ENCODE peak calls at places on chromosomes 3 and 15, in five cellular contexts. One of them, this sample, is unnamed.

GRCh38 chr3:179729981-179730380 is 77.1 kb downstream of the USP13 start:
- DNase-seq in left lobe of liver: no peak
- DNase-seq in uterus: no peak
- DNase-seq in mesenteric fat pad: no peak
- DNase-seq in activated gamma-delta T cell treated with anti-CD3 and anti-CD28 coated beads, Interleukin-2, amount 50 U/mL, for 16 hours: no peak
- DNase-seq in this sample: no peak

GRCh38 chr3:65479967-65480366 is 558.8 kb downstream of the MAGI1 start:
- DNase-seq in left lobe of liver: no peak
- DNase-seq in uterus: no peak
- DNase-seq in mesenteric fat pad: no peak
- DNase-seq in activated gamma-delta T cell treated with anti-CD3 and anti-CD28 coated beads, Interleukin-2, amount 50 U/mL, for 16 hours: no peak
- DNase-seq in this sample: no peak

GRCh38 chr15:25667829-25668228 is 195.3 kb downstream of the ATP10A start:
- DNase-seq in left lobe of liver: no peak
- DNase-seq in uterus: no peak
- DNase-seq in mesenteric fat pad: no peak
- DNase-seq in activated gamma-delta T cell treated with anti-CD3 and anti-CD28 coated beads, Interleukin-2, amount 50 U/mL, for 16 hours: no peak
- DNase-seq in this sample: no peak

GRCh38 chr15:29452881-29453731 is 183.5 kb upstream of the NSMCE3 start:
- DNase-seq in left lobe of liver: no peak
- DNase-seq in uterus: no peak
- DNase-seq in mesenteric fat pad: peak; percentile 51
- DNase-seq in activated gamma-delta T cell treated with anti-CD3 and anti-CD28 coated beads, Interleukin-2, amount 50 U/mL, for 16 hours: no peak
- DNase-seq in this sample: no peak

GRCh38 chr15:39419651-39420050 is 161.2 kb upstream of the THBS1 start:
- DNase-seq in left lobe of liver: no peak
- DNase-seq in uterus: no peak
- DNase-seq in mesenteric fat pad: no peak
- DNase-seq in activated gamma-delta T cell treated with anti-CD3 and anti-CD28 coated beads, Interleukin-2, amount 50 U/mL, for 16 hours: no peak
- DNase-seq in this sample: no peak

GRCh38 chr3:10997196-10997595 is 4.6 kb downstream of the SLC6A1 start:
- DNase-seq in left lobe of liver: no peak
- DNase-seq in uterus: no peak
- DNase-seq in mesenteric fat pad: no peak
- DNase-seq in activated gamma-delta T cell treated with anti-CD3 and anti-CD28 coated beads, Interleukin-2, amount 50 U/mL, for 16 hours: no peak
- DNase-seq in this sample: no peak

GRCh38 chr3:127488141-127488672 is 102.3 kb downstream of the TPRA1 start:
- DNase-seq in left lobe of liver: peak; percentile 24
- DNase-seq in uterus: no peak
- DNase-seq in mesenteric fat pad: no peak
- DNase-seq in activated gamma-delta T cell treated with anti-CD3 and anti-CD28 coated beads, Interleukin-2, amount 50 U/mL, for 16 hours: no peak
- DNase-seq in this sample: peak; percentile 55

GRCh38 chr15:43998607-43999006 is 171.8 kb downstream of the WDR76 start:
- DNase-seq in left lobe of liver: no peak
- DNase-seq in uterus: no peak
- DNase-seq in mesenteric fat pad: no peak
- DNase-seq in activated gamma-delta T cell treated with anti-CD3 and anti-CD28 coated beads, Interleukin-2, amount 50 U/mL, for 16 hours: no peak
- DNase-seq in this sample: no peak

GRCh38 chr3:31077021-31077601 is 182.7 kb upstream of the GADL1 start:
- DNase-seq in left lobe of liver: no peak
- DNase-seq in uterus: peak; percentile 18
- DNase-seq in mesenteric fat pad: no peak
- DNase-seq in activated gamma-delta T cell treated with anti-CD3 and anti-CD28 coated beads, Interleukin-2, amount 50 U/mL, for 16 hours: no peak
- DNase-seq in this sample: no peak

GRCh38 chr3:19934098-19934566 is at the start of gene EFHB:
- DNase-seq in left lobe of liver: no peak
- DNase-seq in uterus: no peak
- DNase-seq in mesenteric fat pad: no peak
- DNase-seq in activated gamma-delta T cell treated with anti-CD3 and anti-CD28 coated beads, Interleukin-2, amount 50 U/mL, for 16 hours: no peak
- DNase-seq in this sample: no peak

GRCh38 chr15:95902606-95903005 is 427.9 kb upstream of the NR2F2 start:
- DNase-seq in left lobe of liver: no peak
- DNase-seq in uterus: no peak
- DNase-seq in mesenteric fat pad: no peak
- DNase-seq in activated gamma-delta T cell treated with anti-CD3 and anti-CD28 coated beads, Interleukin-2, amount 50 U/mL, for 16 hours: no peak
- DNase-seq in this sample: no peak

GRCh38 chr15:46229263-46229662 is 594.4 kb downstream of the SQOR start:
- DNase-seq in left lobe of liver: no peak
- DNase-seq in uterus: no peak
- DNase-seq in mesenteric fat pad: no peak
- DNase-seq in activated gamma-delta T cell treated with anti-CD3 and anti-CD28 coated beads, Interleukin-2, amount 50 U/mL, for 16 hours: no peak
- DNase-seq in this sample: no peak

GRCh38 chr3:122498152-122498551 is 16.6 kb downstream of the KPNA1 start:
- DNase-seq in left lobe of liver: no peak
- DNase-seq in uterus: no peak
- DNase-seq in mesenteric fat pad: no peak
- DNase-seq in activated gamma-delta T cell treated with anti-CD3 and anti-CD28 coated beads, Interleukin-2, amount 50 U/mL, for 16 hours: no peak
- DNase-seq in this sample: no peak

GRCh38 chr3:20052851-20053250 is 12.6 kb downstream of the KAT2B start:
- DNase-seq in left lobe of liver: no peak
- DNase-seq in uterus: no peak
- DNase-seq in mesenteric fat pad: no peak
- DNase-seq in activated gamma-delta T cell treated with anti-CD3 and anti-CD28 coated beads, Interleukin-2, amount 50 U/mL, for 16 hours: no peak
- DNase-seq in this sample: no peak

GRCh38 chr3:57706462-57706861 is 13.6 kb upstream of the DENND6A start:
- DNase-seq in left lobe of liver: no peak
- DNase-seq in uterus: no peak
- DNase-seq in mesenteric fat pad: no peak
- DNase-seq in activated gamma-delta T cell treated with anti-CD3 and anti-CD28 coated beads, Interleukin-2, amount 50 U/mL, for 16 hours: no peak
- DNase-seq in this sample: no peak

GRCh38 chr3:192655627-192656026 is 71.7 kb downstream of the FGF12 start:
- DNase-seq in left lobe of liver: no peak
- DNase-seq in uterus: no peak
- DNase-seq in mesenteric fat pad: no peak
- DNase-seq in activated gamma-delta T cell treated with anti-CD3 and anti-CD28 coated beads, Interleukin-2, amount 50 U/mL, for 16 hours: no peak
- DNase-seq in this sample: no peak

GRCh38 chr3:41508063-41508696 is 308.9 kb downstream of the CTNNB1 start:
- DNase-seq in left lobe of liver: no peak
- DNase-seq in uterus: no peak
- DNase-seq in mesenteric fat pad: no peak
- DNase-seq in activated gamma-delta T cell treated with anti-CD3 and anti-CD28 coated beads, Interleukin-2, amount 50 U/mL, for 16 hours: no peak
- DNase-seq in this sample: no peak

GRCh38 chr15:52288051-52288942 is 7.3 kb downstream of the MYO5C start:
- DNase-seq in left lobe of liver: peak; percentile 83
- DNase-seq in uterus: no peak
- DNase-seq in mesenteric fat pad: no peak
- DNase-seq in activated gamma-delta T cell treated with anti-CD3 and anti-CD28 coated beads, Interleukin-2, amount 50 U/mL, for 16 hours: no peak
- DNase-seq in this sample: no peak

GRCh38 chr15:41501961-41502786 is 8.5 kb downstream of the ITPKA start:
- DNase-seq in left lobe of liver: no peak
- DNase-seq in uterus: no peak
- DNase-seq in mesenteric fat pad: no peak
- DNase-seq in activated gamma-delta T cell treated with anti-CD3 and anti-CD28 coated beads, Interleukin-2, amount 50 U/mL, for 16 hours: no peak
- DNase-seq in this sample: no peak

GRCh38 chr15:47513496-47513895 is 203.8 kb upstream of the SEMA6D start:
- DNase-seq in left lobe of liver: no peak
- DNase-seq in uterus: no peak
- DNase-seq in mesenteric fat pad: no peak
- DNase-seq in activated gamma-delta T cell treated with anti-CD3 and anti-CD28 coated beads, Interleukin-2, amount 50 U/mL, for 16 hours: no peak
- DNase-seq in this sample: no peak

GRCh38 chr3:102069211-102069662 is 219.9 kb downstream of the NFKBIZ start:
- DNase-seq in left lobe of liver: no peak
- DNase-seq in uterus: peak; percentile 39
- DNase-seq in mesenteric fat pad: no peak
- DNase-seq in activated gamma-delta T cell treated with anti-CD3 and anti-CD28 coated beads, Interleukin-2, amount 50 U/mL, for 16 hours: no peak
- DNase-seq in this sample: no peak

GRCh38 chr3:163335429-163335828 is 1742.9 kb downstream of the SI start:
- DNase-seq in left lobe of liver: no peak
- DNase-seq in uterus: no peak
- DNase-seq in mesenteric fat pad: no peak
- DNase-seq in activated gamma-delta T cell treated with anti-CD3 and anti-CD28 coated beads, Interleukin-2, amount 50 U/mL, for 16 hours: no peak
- DNase-seq in this sample: no peak

GRCh38 chr15:39131605-39132004 is 449.3 kb upstream of the THBS1 start:
- DNase-seq in left lobe of liver: no peak
- DNase-seq in uterus: no peak
- DNase-seq in mesenteric fat pad: no peak
- DNase-seq in activated gamma-delta T cell treated with anti-CD3 and anti-CD28 coated beads, Interleukin-2, amount 50 U/mL, for 16 hours: no peak
- DNase-seq in this sample: no peak

GRCh38 chr15:89052474-89052873 is 35.8 kb upstream of the ABHD2 start:
- DNase-seq in left lobe of liver: no peak
- DNase-seq in uterus: no peak
- DNase-seq in mesenteric fat pad: no peak
- DNase-seq in activated gamma-delta T cell treated with anti-CD3 and anti-CD28 coated beads, Interleukin-2, amount 50 U/mL, for 16 hours: no peak
- DNase-seq in this sample: no peak

GRCh38 chr3:141602706-141603105 is 115.9 kb downstream of the RASA2 start:
- DNase-seq in left lobe of liver: no peak
- DNase-seq in uterus: no peak
- DNase-seq in mesenteric fat pad: no peak
- DNase-seq in activated gamma-delta T cell treated with anti-CD3 and anti-CD28 coated beads, Interleukin-2, amount 50 U/mL, for 16 hours: no peak
- DNase-seq in this sample: no peak

GRCh38 chr3:19342428-19342827 is 194.1 kb downstream of the KCNH8 start:
- DNase-seq in left lobe of liver: no peak
- DNase-seq in uterus: no peak
- DNase-seq in mesenteric fat pad: no peak
- DNase-seq in activated gamma-delta T cell treated with anti-CD3 and anti-CD28 coated beads, Interleukin-2, amount 50 U/mL, for 16 hours: no peak
- DNase-seq in this sample: no peak

GRCh38 chr15:54345301-54345700 is 367.1 kb downstream of the UNC13C start:
- DNase-seq in left lobe of liver: no peak
- DNase-seq in uterus: no peak
- DNase-seq in mesenteric fat pad: no peak
- DNase-seq in activated gamma-delta T cell treated with anti-CD3 and anti-CD28 coated beads, Interleukin-2, amount 50 U/mL, for 16 hours: no peak
- DNase-seq in this sample: no peak

GRCh38 chr15:90557651-90558084 is 27.9 kb downstream of the CRTC3 start:
- DNase-seq in left lobe of liver: peak; percentile 96
- DNase-seq in uterus: peak; percentile 85
- DNase-seq in mesenteric fat pad: no peak
- DNase-seq in activated gamma-delta T cell treated with anti-CD3 and anti-CD28 coated beads, Interleukin-2, amount 50 U/mL, for 16 hours: no peak
- DNase-seq in this sample: peak; percentile 88

GRCh38 chr15:74133703-74134386 is 3.5 kb downstream of the ISLR2 start:
- DNase-seq in left lobe of liver: no peak
- DNase-seq in uterus: no peak
- DNase-seq in mesenteric fat pad: no peak
- DNase-seq in activated gamma-delta T cell treated with anti-CD3 and anti-CD28 coated beads, Interleukin-2, amount 50 U/mL, for 16 hours: no peak
- DNase-seq in this sample: no peak

GRCh38 chr3:190227064-190227463 is 95.2 kb downstream of the CLDN1 start:
- DNase-seq in left lobe of liver: no peak
- DNase-seq in uterus: no peak
- DNase-seq in mesenteric fat pad: no peak
- DNase-seq in activated gamma-delta T cell treated with anti-CD3 and anti-CD28 coated beads, Interleukin-2, amount 50 U/mL, for 16 hours: no peak
- DNase-seq in this sample: no peak

GRCh38 chr3:57434041-57434440 is 110.1 kb downstream of the DNAH12 start:
- DNase-seq in left lobe of liver: no peak
- DNase-seq in uterus: no peak
- DNase-seq in mesenteric fat pad: no peak
- DNase-seq in activated gamma-delta T cell treated with anti-CD3 and anti-CD28 coated beads, Interleukin-2, amount 50 U/mL, for 16 hours: no peak
- DNase-seq in this sample: no peak

GRCh38 chr3:134242649-134243637 is 7.7 kb downstream of the RYK start:
- DNase-seq in left lobe of liver: no peak
- DNase-seq in uterus: peak; percentile 24
- DNase-seq in mesenteric fat pad: no peak
- DNase-seq in activated gamma-delta T cell treated with anti-CD3 and anti-CD28 coated beads, Interleukin-2, amount 50 U/mL, for 16 hours: no peak
- DNase-seq in this sample: no peak

GRCh38 chr15:35087759-35088158 is 2.7 kb upstream of the NANOGP8 start:
- DNase-seq in left lobe of liver: no peak
- DNase-seq in uterus: no peak
- DNase-seq in mesenteric fat pad: no peak
- DNase-seq in activated gamma-delta T cell treated with anti-CD3 and anti-CD28 coated beads, Interleukin-2, amount 50 U/mL, for 16 hours: no peak
- DNase-seq in this sample: no peak

GRCh38 chr15:74525946-74526345 is 15.1 kb upstream of the ARID3B start:
- DNase-seq in left lobe of liver: no peak
- DNase-seq in uterus: no peak
- DNase-seq in mesenteric fat pad: no peak
- DNase-seq in activated gamma-delta T cell treated with anti-CD3 and anti-CD28 coated beads, Interleukin-2, amount 50 U/mL, for 16 hours: no peak
- DNase-seq in this sample: no peak

GRCh38 chr3:33663042-33663441 is 55.0 kb downstream of the CLASP2 start:
- DNase-seq in left lobe of liver: no peak
- DNase-seq in uterus: no peak
- DNase-seq in mesenteric fat pad: no peak
- DNase-seq in activated gamma-delta T cell treated with anti-CD3 and anti-CD28 coated beads, Interleukin-2, amount 50 U/mL, for 16 hours: no peak
- DNase-seq in this sample: no peak

GRCh38 chr15:86849563-86849962 is 769.9 kb downstream of the AGBL1 start:
- DNase-seq in left lobe of liver: no peak
- DNase-seq in uterus: no peak
- DNase-seq in mesenteric fat pad: no peak
- DNase-seq in activated gamma-delta T cell treated with anti-CD3 and anti-CD28 coated beads, Interleukin-2, amount 50 U/mL, for 16 hours: no peak
- DNase-seq in this sample: peak; percentile 74

GRCh38 chr15:57153140-57153539 is 223.2 kb upstream of the CGNL1 start:
- DNase-seq in left lobe of liver: no peak
- DNase-seq in uterus: no peak
- DNase-seq in mesenteric fat pad: no peak
- DNase-seq in activated gamma-delta T cell treated with anti-CD3 and anti-CD28 coated beads, Interleukin-2, amount 50 U/mL, for 16 hours: no peak
- DNase-seq in this sample: no peak

GRCh38 chr15:92817339-92817886 is 82.7 kb upstream of the CHD2 start:
- DNase-seq in left lobe of liver: no peak
- DNase-seq in uterus: no peak
- DNase-seq in mesenteric fat pad: no peak
- DNase-seq in activated gamma-delta T cell treated with anti-CD3 and anti-CD28 coated beads, Interleukin-2, amount 50 U/mL, for 16 hours: no peak
- DNase-seq in this sample: no peak

GRCh38 chr3:157311633-157312365 is 124.9 kb upstream of the PTX3 start:
- DNase-seq in left lobe of liver: no peak
- DNase-seq in uterus: no peak
- DNase-seq in mesenteric fat pad: no peak
- DNase-seq in activated gamma-delta T cell treated with anti-CD3 and anti-CD28 coated beads, Interleukin-2, amount 50 U/mL, for 16 hours: no peak
- DNase-seq in this sample: no peak

This sample was measured in cardiac septum.